ENCODE peak calls at places on chromosome 19, in ten cellular contexts. M is HTR-8/SVneo; F is sigmoid colon; D is psoas muscle; A is GM10248; Q is HepG2; Y is activated CD4-positive, CD25-positive, alpha-beta regulatory T cell; S is HuH-7; Z is choroid plexus epithelial cell; V is H54. T is an unnamed sample.

GRCh38 chr19:45601524-45602522 is at the start of gene GPR4:
- DNase-seq in M (no peak), F (no peak), D (no peak), A (no peak), Q (no peak), Y (no peak), S (no peak), Z (no peak), V (no peak), T (no peak)

GRCh38 chr19:43545276-43545675 is 12.3 kb downstream of the ZNF575 start:
- DNase-seq in M (no peak), F (no peak), D (no peak), A (no peak), Q (no peak), Y (no peak), S (no peak), Z (no peak), V (no peak), T (no peak)

GRCh38 chr19:7597689-7598088 is 2.0 kb downstream of the CAMSAP3 start:
- DNase-seq in M (no peak), F (no peak), D (no peak), A (no peak), Q (peak), Y (no peak), S (no peak), Z (no peak), V (no peak), T (no peak)

GRCh38 chr19:1416014-1416841 is 8.8 kb downstream of the DAZAP1 start:
- DNase-seq in M (no peak), F (no peak), D (no peak), A (no peak), Q (no peak), Y (no peak), S (no peak), Z (peak), V (no peak), T (no peak)

GRCh38 chr19:18161691-18162039 is 8.7 kb downstream of the PIK3R2 start:
- DNase-seq in M (no peak), F (no peak), D (no peak), A (no peak), Q (no peak), Y (no peak), S (no peak), Z (no peak), V (no peak), T (no peak)

GRCh38 chr19:31111741-31112140 is 237.5 kb downstream of the TSHZ3 start:
- DNase-seq in M (no peak), F (no peak), D (no peak), A (no peak), Q (no peak), Y (no peak), S (no peak), Z (no peak), V (no peak), T (no peak)

GRCh38 chr19:42352216-42352892 is 26.9 kb downstream of the MEGF8 start:
- DNase-seq in M (no peak), F (no peak), D (no peak), A (peak), Q (no peak), Y (no peak), S (no peak), Z (peak), V (no peak), T (peak)

GRCh38 chr19:18477042-18477760 is 39.3 kb upstream of the ISYNA1 start:
- DNase-seq in M (no peak), F (no peak), D (no peak), A (no peak), Q (no peak), Y (no peak), S (no peak), Z (peak), V (no peak), T (no peak)

GRCh38 chr19:31181535-31181934 is 167.7 kb downstream of the TSHZ3 start:
- DNase-seq in M (no peak), F (no peak), D (no peak), A (no peak), Q (no peak), Y (no peak), S (no peak), Z (no peak), V (no peak), T (no peak)

GRCh38 chr19:14577885-14578427 is 4.9 kb upstream of the CLEC17A start:
- DNase-seq in M (no peak), F (no peak), D (no peak), A (peak), Q (no peak), Y (no peak), S (no peak), Z (no peak), V (no peak), T (no peak)

GRCh38 chr19:16249826-16250434 is 52.2 kb downstream of the AP1M1 start:
- DNase-seq in M (no peak), F (no peak), D (no peak), A (no peak), Q (no peak), Y (no peak), S (no peak), Z (peak), V (no peak), T (no peak)

GRCh38 chr19:17441241-17442135 is 7.0 kb downstream of the TMEM221 start:
- DNase-seq in M (no peak), F (no peak), D (no peak), A (peak), Q (peak), Y (no peak), S (no peak), Z (peak), V (no peak), T (no peak)

GRCh38 chr19:10662384-10663251 is 8.5 kb downstream of the ILF3 start:
- DNase-seq in M (no peak), F (no peak), D (no peak), A (no peak), Q (no peak), Y (no peak), S (no peak), Z (no peak), V (no peak), T (no peak)

GRCh38 chr19:48258350-48258749 is 2.6 kb upstream of the CARD8 start:
- DNase-seq in M (no peak), F (no peak), D (no peak), A (no peak), Q (no peak), Y (no peak), S (no peak), Z (no peak), V (no peak), T (no peak)

GRCh38 chr19:38173324-38174041 is 50.5 kb downstream of the DPF1 start:
- DNase-seq in M (no peak), F (no peak), D (peak), A (no peak), Q (no peak), Y (no peak), S (no peak), Z (no peak), V (peak), T (peak)